ENCODE peak calls at places on chromosomes 2 and 18, in four cellular contexts. N is heart right ventricle, O is stomach, H is foreskin fibroblast. E is an unnamed sample.

GRCh38 chr18:75247041-75247551 is 36.5 kb downstream of the TSHZ1 start:
- DNase-seq in N (no peak), H (peak), O (no peak), E (peak)

GRCh38 chr2:43634604-43635306 is 2.3 kb upstream of the PLEKHH2 start:
- DNase-seq in N (no peak), H (peak), O (no peak), E (no peak)

GRCh38 chr2:56168163-56168562 is 15.6 kb upstream of the CCDC85A start:
- DNase-seq in N (no peak), H (no peak), O (no peak), E (no peak)

GRCh38 chr2:230505162-230505561 is 89.2 kb downstream of the SP100 start:
- DNase-seq in N (no peak), H (no peak), O (no peak), E (peak)

GRCh38 chr2:45649855-45650806 is 1.3 kb upstream of the PRKCE start:
- DNase-seq in N (peak), H (peak), O (peak), E (no peak)

GRCh38 chr2:68362069-68362468 is 3.0 kb upstream of the PLEK start:
- DNase-seq in N (peak), H (peak), O (peak), E (peak)

GRCh38 chr2:129180124-129180716 is 799.2 kb upstream of the RAB6C start:
- DNase-seq in O (no peak), N (no peak), H (no peak), E (no peak)

GRCh38 chr2:28627722-28628480 is 123.7 kb upstream of the PPP1CB start:
- DNase-seq in N (no peak), H (no peak), O (no peak), E (no peak)

GRCh38 chr2:66446178-66446860 is 11.4 kb downstream of the MEIS1 start:
- DNase-seq in H (peak), N (peak), O (no peak), E (no peak)

GRCh38 chr18:11366410-11366809 is 217.0 kb upstream of the PIEZO2 start:
- DNase-seq in H (peak), N (no peak), O (no peak), E (no peak)

GRCh38 chr2:231132126-231132525 is 7.3 kb upstream of the HTR2B start:
- DNase-seq in H (peak), N (no peak), O (no peak), E (no peak)

GRCh38 chr18:10559566-10560456 is 34.0 kb downstream of the NAPG start:
- DNase-seq in N (no peak), H (peak), O (no peak), E (no peak)

GRCh38 chr2:159156834-159157233 is 129.7 kb downstream of the WDSUB1 start:
- DNase-seq in O (no peak), H (no peak), N (no peak), E (no peak)

GRCh38 chr2:196801578-196801977 is 2.1 kb upstream of the GTF3C3 start:
- DNase-seq in O (no peak), H (no peak), N (no peak), E (no peak)

GRCh38 chr2:55887906-55888625 is 35.5 kb downstream of the EFEMP1 start:
- DNase-seq in O (no peak), H (peak), N (no peak), E (no peak)

GRCh38 chr2:224379986-224380385 is 21.9 kb downstream of the FAM124B start:
- DNase-seq in N (no peak), H (no peak), O (no peak), E (no peak)

GRCh38 chr18:54828290-54828871 is at the start of gene RAB27B:
- DNase-seq in N (peak), O (peak), H (peak), E (peak)
- H3K4me3 ChIP-seq in N (peak), O (peak), H (peak), E (peak)

GRCh38 chr2:201888476-201888875 is 82.1 kb downstream of the CDK15 start:
- DNase-seq in H (no peak), O (no peak), N (no peak), E (no peak)
- H3K4me3 ChIP-seq in H (peak), O (peak), N (peak), E (no peak)

GRCh38 chr2:236176951-236177350 is 8.8 kb upstream of the GBX2 start:
- DNase-seq in H (no peak), O (no peak), N (no peak), E (no peak)

GRCh38 chr2:236179653-236180500 is 11.7 kb upstream of the GBX2 start:
- DNase-seq in H (peak), O (no peak), N (no peak), E (no peak)

GRCh38 chr2:236178921-236179652 is 10.9 kb upstream of the GBX2 start:
- DNase-seq in H (peak), O (no peak), N (no peak), E (no peak)

GRCh38 chr2:236177604-236177966 is 9.4 kb upstream of the GBX2 start:
- DNase-seq in O (no peak), N (peak), H (peak), E (no peak)

GRCh38 chr2:236177967-236178909 is 10.1 kb upstream of the GBX2 start:
- DNase-seq in N (peak), O (peak), H (peak), E (no peak)
- H3K4me3 ChIP-seq in N (peak), O (peak), H (peak), E (no peak)

GRCh38 chr2:96336873-96337272 is 1.3 kb downstream of the NCAPH start:
- DNase-seq in O (no peak), H (no peak), N (no peak), E (no peak)
- H3K4me3 ChIP-seq in O (no peak), H (no peak), N (peak), E (peak)

GRCh38 chr2:70101174-70101573 is 13.9 kb downstream of the PCBP1 start:
- DNase-seq in H (no peak), O (no peak), N (no peak), E (no peak)

GRCh38 chr2:70103531-70104061 is 16.3 kb downstream of the PCBP1 start:
- DNase-seq in H (no peak), O (no peak), N (no peak), E (no peak)

GRCh38 chr2:70099270-70099669 is 12.0 kb downstream of the PCBP1 start:
- DNase-seq in H (no peak), O (no peak), N (no peak), E (no peak)

DNA sequence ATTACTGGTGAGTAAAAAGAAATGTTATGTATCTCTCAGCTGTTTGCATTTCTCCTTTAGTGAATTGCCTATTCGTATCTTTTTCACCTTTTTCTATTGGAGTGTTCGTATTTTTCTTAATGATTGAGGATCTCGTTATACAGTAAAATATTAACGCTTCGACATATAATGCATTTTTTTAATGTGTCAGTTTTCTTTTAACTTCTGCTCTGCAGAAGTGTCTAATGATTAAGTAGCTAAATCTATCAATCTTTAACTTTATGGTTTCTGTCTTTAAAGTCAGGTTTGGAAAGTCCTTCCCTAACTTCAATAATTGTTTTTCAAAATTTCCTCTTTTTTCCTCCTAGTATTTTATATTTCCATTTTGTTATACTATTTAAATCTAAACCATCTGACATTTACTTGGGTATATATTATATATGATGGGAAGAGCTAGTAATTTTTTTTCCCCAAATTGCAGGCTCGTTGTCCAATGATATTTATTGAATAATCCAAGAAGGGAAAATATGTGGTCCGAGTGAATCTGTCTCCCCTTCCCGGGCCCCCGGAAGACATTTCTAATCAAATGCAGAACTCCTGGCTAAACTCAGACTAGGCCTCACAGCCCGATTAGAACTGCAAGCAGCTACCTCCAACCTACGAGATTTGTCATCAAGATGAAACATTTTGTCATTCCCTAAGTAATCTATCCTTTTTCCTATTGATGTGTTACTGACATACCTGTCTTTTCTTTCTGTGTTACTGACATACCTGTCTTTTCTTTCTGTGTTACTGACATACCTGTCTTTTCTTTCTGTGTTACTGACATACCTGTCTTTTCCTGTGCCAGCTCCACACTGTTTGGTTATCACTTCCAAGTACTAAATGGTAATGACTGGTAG is 17.2 kb downstream of the PCBP1 start:
- DNase-seq in N (no peak), H (peak), O (peak), E (no peak)
- H3K4me3 ChIP-seq in N (peak), H (no peak), O (no peak), E (no peak)

E was measured in Jurkat, Clone E6-1.